ENCODE peak calls at places on chromosome 15, in four cellular contexts. O is A549, L is K562, P is HCT116. T is an unnamed sample.

GRCh38 chr15:73394782-73395181 is 26.0 kb upstream of the HCN4 start:
- DNase-seq in O (no peak), P (no peak), L (no peak), T (no peak)

GRCh38 chr15:32098033-32098432 is 67.7 kb downstream of the CHRNA7 start:
- DNase-seq in O (no peak), L (no peak), P (no peak), T (no peak)

GRCh38 chr15:41825572-41826535 is 2.0 kb upstream of the JMJD7 start:
- DNase-seq in L (no peak), O (no peak), P (no peak), T (no peak)

GRCh38 chr15:59306520-59307163 is 66.0 kb downstream of the MYO1E start:
- DNase-seq in L (no peak), P (no peak), O (no peak), T (peak)

GRCh38 chr15:70154440-70155347 is 57.0 kb upstream of the TLE3 start:
- DNase-seq in L (no peak), O (no peak), P (no peak), T (peak)

GRCh38 chr15:45644437-45644836 is 9.6 kb downstream of the SQOR start:
- DNase-seq in L (no peak), O (no peak), P (no peak), T (no peak)

GRCh38 chr15:72006382-72006781 is 111.6 kb downstream of the MYO9A start:
- DNase-seq in L (no peak), O (no peak), P (no peak), T (no peak)

GRCh38 chr15:69955240-69955894 is 142.3 kb downstream of the TLE3 start:
- DNase-seq in P (no peak), L (no peak), O (no peak), T (no peak)

GRCh38 chr15:70853855-70854668 is at the start of gene LARP6:
- DNase-seq in L (no peak), P (no peak), O (peak), T (peak)

GRCh38 chr15:70093070-70093469 is 4.6 kb downstream of the TLE3 start:
- DNase-seq in P (no peak), L (no peak), O (no peak), T (no peak)

GRCh38 chr15:83436513-83437158 is 10.5 kb upstream of the SH3GL3 start:
- DNase-seq in L (peak), P (peak), O (peak), T (peak)
- TF ChIP-seq CTCF in L (peak), P (peak), O (peak), T (peak)

DNA sequence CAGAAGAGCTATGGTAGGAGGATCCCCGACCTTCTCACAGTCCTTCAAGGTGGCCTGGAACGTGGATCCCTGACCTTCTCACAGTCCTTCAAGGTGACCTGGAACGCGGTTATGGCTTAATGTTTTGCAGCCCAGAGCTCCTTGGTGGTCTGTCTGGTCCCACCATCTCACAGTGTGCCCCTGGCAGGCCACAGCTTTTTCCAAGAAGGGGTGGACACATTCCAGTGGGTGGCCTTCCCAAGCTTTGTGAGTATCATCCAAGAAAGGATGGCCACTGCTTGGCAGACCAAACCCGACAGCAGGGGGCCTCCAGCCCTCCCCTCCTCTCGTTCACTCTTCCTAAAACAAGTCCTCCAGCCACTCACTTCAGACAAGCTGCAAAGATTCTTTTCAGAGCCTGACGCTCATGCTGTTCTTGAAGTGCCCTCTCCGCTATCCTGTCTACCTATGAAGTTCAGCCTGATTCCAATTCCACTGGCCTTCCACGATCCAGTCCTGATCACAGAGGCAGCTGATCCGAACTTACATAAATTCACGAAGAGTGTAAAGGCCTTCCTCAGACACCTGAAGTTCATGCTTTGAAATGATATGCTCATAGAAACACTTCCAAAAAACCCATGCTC is 4.2 kb downstream of the ADAMTS17 start:
- DNase-seq in L (no peak), O (no peak), P (no peak), T (no peak)
- H3K4me3 ChIP-seq in L (no peak), O (no peak), P (no peak), T (no peak)

DNA sequence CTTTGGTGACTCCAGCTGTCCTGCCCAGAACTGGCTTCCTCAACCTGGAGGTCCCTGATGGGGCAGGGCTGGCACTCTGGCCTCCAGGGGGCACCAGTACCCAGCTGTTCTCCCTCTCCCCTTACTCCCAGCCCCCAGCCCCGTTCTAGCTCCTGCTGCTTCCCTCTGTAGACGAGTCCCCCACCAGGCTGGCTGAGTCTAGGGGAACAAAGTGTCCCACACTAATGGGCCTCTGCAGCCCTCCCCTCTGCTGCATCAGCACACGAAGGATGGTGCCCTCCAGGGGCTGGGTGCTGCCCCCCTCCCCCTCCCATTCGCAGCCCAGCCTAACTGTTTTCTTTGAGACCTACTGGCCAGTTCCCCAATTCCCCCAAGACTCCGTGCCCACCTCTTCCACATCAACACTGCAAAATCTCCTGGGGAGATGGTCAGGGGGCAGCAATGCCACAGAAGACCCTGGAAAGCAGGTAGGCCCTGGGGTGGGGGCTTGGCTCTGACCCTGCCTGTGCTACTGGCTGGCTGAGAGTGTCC is 4.2 kb downstream of the RHCG start:
- DNase-seq in O (peak), P (no peak), L (no peak), T (no peak)
- TF ChIP-seq CEBPB in O (no peak), P (no peak), L (no peak), T (no peak)

GRCh38 chr15:67419705-67420104 is 101.2 kb upstream of the C15orf61 start:
- DNase-seq in P (no peak), O (no peak), L (no peak), T (no peak)
- TF ChIP-seq CTCF in P (no peak), O (no peak), L (no peak), T (no peak)

T was measured in IMR-90.